ENCODE peak calls at places on chromosomes 13 and 19, in ten cellular contexts. O is astrocyte of the spinal cord, G is fibroblast of mammary gland, K is foreskin fibroblast, I is HCT116, D is stomach, H is bronchial epithelial cell, U is choroid plexus epithelial cell, V is IMR-90, A is ascending aorta. X is an unnamed sample.

GRCh38 chr13:22883262-22883840 is 297.4 kb upstream of the SGCG start:
- DNase-seq in O (no peak), G (no peak), K (no peak), I (no peak), D (no peak), H (no peak), U (no peak), V (no peak), A (no peak), X (no peak)

GRCh38 chr13:95588721-95589120 is 36.2 kb downstream of the CLDN10 start:
- DNase-seq in O (peak), G (peak), K (peak), I (no peak), D (no peak), H (peak), U (peak), V (peak), A (no peak), X (no peak)

GRCh38 chr19:5961969-5962945 is 15.7 kb downstream of the RANBP3 start:
- DNase-seq in O (peak), G (no peak), K (no peak), I (no peak), D (peak), H (peak), U (peak), V (peak), A (no peak), X (no peak)

GRCh38 chr13:30194906-30195305 is 112.4 kb downstream of the KATNAL1 start:
- DNase-seq in O (no peak), G (no peak), K (no peak), I (no peak), D (no peak), H (no peak), U (no peak), V (no peak), A (no peak), X (no peak)

GRCh38 chr19:30387311-30388115 is 15.3 kb downstream of the ZNF536 start:
- DNase-seq in O (no peak), G (no peak), K (no peak), I (no peak), D (no peak), H (no peak), U (no peak), V (no peak), A (no peak), X (no peak)

GRCh38 chr13:48634631-48635030 is 19.1 kb upstream of the CYSLTR2 start:
- DNase-seq in O (no peak), G (no peak), K (no peak), I (no peak), D (no peak), H (no peak), U (no peak), V (no peak), A (no peak), X (no peak)

GRCh38 chr19:18618236-18618635 is 5.6 kb downstream of the TMEM59L start:
- DNase-seq in O (no peak), G (no peak), K (no peak), I (no peak), D (no peak), H (no peak), U (no peak), V (no peak), A (no peak), X (no peak)

GRCh38 chr13:62613819-62614218 is 1198.2 kb upstream of the PCDH20 start:
- DNase-seq in O (no peak), G (no peak), K (no peak), I (no peak), D (no peak), H (no peak), U (peak), V (no peak), A (no peak), X (no peak)

GRCh38 chr19:19444694-19445155 is 39.2 kb downstream of the GATAD2A start:
- DNase-seq in O (no peak), G (peak), K (peak), I (no peak), D (peak), H (peak), U (peak), V (peak), A (no peak), X (no peak)

GRCh38 chr19:1621021-1621420 is 15.8 kb upstream of the UQCR11 start:
- DNase-seq in O (no peak), G (no peak), K (no peak), I (no peak), D (no peak), H (no peak), U (no peak), V (no peak), A (no peak), X (no peak)

GRCh38 chr13:110415669-110416068 is 108.6 kb downstream of the COL4A2 start:
- DNase-seq in O (no peak), G (peak), K (no peak), I (peak), D (no peak), H (peak), U (no peak), V (peak), A (no peak), X (no peak)

GRCh38 chr19:5006201-5006600 is 37.3 kb downstream of the KDM4B start:
- DNase-seq in O (no peak), G (peak), K (no peak), I (no peak), D (no peak), H (no peak), U (no peak), V (peak), A (no peak), X (no peak)

GRCh38 chr19:29098863-29099481 is 114.0 kb downstream of the UQCRFS1 start:
- DNase-seq in O (no peak), G (peak), K (peak), I (no peak), D (peak), H (peak), U (peak), V (peak), A (peak), X (no peak)

GRCh38 chr19:41912899-41913475 is 15.3 kb downstream of the ERFL start:
- DNase-seq in O (no peak), G (no peak), K (no peak), I (no peak), D (no peak), H (no peak), U (no peak), V (no peak), A (no peak), X (no peak)

GRCh38 chr19:42250249-42250665 is 4.7 kb downstream of the ERF start:
- DNase-seq in O (no peak), G (no peak), K (no peak), I (no peak), D (no peak), H (no peak), U (no peak), V (no peak), A (peak), X (no peak)

GRCh38 chr13:37491661-37492060 is 106.9 kb downstream of the POSTN start:
- DNase-seq in O (no peak), G (no peak), K (no peak), I (no peak), D (no peak), H (no peak), U (no peak), V (no peak), A (no peak), X (no peak)

GRCh38 chr19:29524201-29524911 is 1.4 kb upstream of the VSTM2B start:
- DNase-seq in O (no peak), G (no peak), K (no peak), I (no peak), D (no peak), H (no peak), U (no peak), V (no peak), A (no peak), X (no peak)

GRCh38 chr13:31200636-31200970 is 828 bp downstream of the B3GLCT start:
- DNase-seq in O (peak), G (no peak), K (no peak), I (no peak), D (peak), H (no peak), U (no peak), V (no peak), A (peak), X (no peak)

GRCh38 chr13:78187781-78188180 is 269.1 kb upstream of the EDNRB start:
- DNase-seq in O (no peak), G (no peak), K (no peak), I (no peak), D (no peak), H (no peak), U (no peak), V (no peak), A (no peak), X (no peak)

GRCh38 chr19:17865364-17866311 is 5.9 kb downstream of the RPL18A start:
- DNase-seq in O (no peak), G (no peak), K (no peak), I (peak), D (peak), H (peak), U (no peak), V (no peak), A (no peak), X (no peak)

GRCh38 chr19:56071151-56071550 is 49.9 kb downstream of the ZNF787 start:
- DNase-seq in O (no peak), G (no peak), K (no peak), I (peak), D (no peak), H (no peak), U (no peak), V (no peak), A (no peak), X (no peak)

GRCh38 chr19:49366110-49366509 is 2.4 kb downstream of the DKKL1 start:
- DNase-seq in O (no peak), G (no peak), K (no peak), I (no peak), D (no peak), H (no peak), U (no peak), V (no peak), A (no peak), X (no peak)

GRCh38 chr13:51557875-51558604 is 26.2 kb upstream of the WDFY2 start:
- DNase-seq in O (peak), G (peak), K (peak), I (no peak), D (no peak), H (peak), U (peak), V (peak), A (no peak), X (no peak)
- H3K4me3 ChIP-seq in O (no peak), G (peak), K (no peak), I (no peak), D (no peak), H (no peak), U (peak), V (peak), A (no peak), X (no peak)

DNA sequence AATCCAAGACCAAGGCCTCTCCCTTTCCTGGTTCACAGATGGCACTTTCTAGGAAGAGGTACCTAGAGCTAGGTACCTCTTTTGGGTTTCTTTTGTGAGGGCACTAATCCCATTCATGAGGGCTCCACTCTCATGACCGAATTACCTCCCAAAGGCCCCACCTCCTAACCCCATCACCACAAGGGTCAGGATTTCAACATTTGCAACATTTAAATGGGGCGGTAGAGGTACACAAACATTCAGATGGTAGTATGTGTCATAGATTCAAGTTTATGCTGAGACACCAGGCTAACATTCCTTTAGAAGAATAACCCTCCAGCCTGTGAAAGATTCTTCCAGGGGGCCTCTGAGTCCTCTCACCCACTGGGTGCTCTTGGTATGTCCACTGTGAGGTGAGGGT is 116.3 kb downstream of the FOXO1 start:
- DNase-seq in O (peak), G (peak), K (peak), I (no peak), D (no peak), H (peak), U (peak), V (no peak), A (no peak), X (no peak)
- TF ChIP-seq CTCF in O (no peak), G (no peak), K (no peak), I (no peak), D (no peak), H (no peak), U (no peak), V (no peak), A (no peak), X (no peak)

GRCh38 chr13:71864094-71864980 is 2.7 kb downstream of the DACH1 start:
- DNase-seq in O (peak), G (no peak), K (no peak), I (no peak), D (no peak), H (no peak), U (no peak), V (no peak), A (no peak), X (no peak)
- H3K4me3 ChIP-seq in O (peak), G (no peak), K (peak), I (no peak), D (peak), H (no peak), U (peak), V (peak), A (peak), X (peak)

GRCh38 chr19:8322638-8322997 is 1.3 kb downstream of the RPS28 start:
- DNase-seq in O (no peak), G (no peak), K (no peak), I (no peak), D (no peak), H (no peak), U (no peak), V (no peak), A (no peak), X (no peak)

GRCh38 chr19:8319807-8320520 is 1.2 kb downstream of the NDUFA7 start:
- DNase-seq in O (no peak), G (no peak), K (no peak), I (no peak), D (no peak), H (no peak), U (no peak), V (no peak), A (no peak), X (no peak)

GRCh38 chr19:8321760-8322637 is 703 bp downstream of the RPS28 start:
- DNase-seq in O (no peak), G (no peak), K (no peak), I (no peak), D (no peak), H (no peak), U (no peak), V (no peak), A (no peak), X (no peak)

GRCh38 chr19:8320564-8321066 is 560 bp downstream of the NDUFA7 start:
- DNase-seq in O (no peak), G (no peak), K (no peak), I (no peak), D (no peak), H (no peak), U (no peak), V (no peak), A (no peak), X (no peak)

GRCh38 chr19:8321067-8321759 is at the start of the genes NDUFA7 and RPS28:
- DNase-seq in O (peak), G (peak), K (peak), I (peak), D (peak), H (peak), U (peak), V (peak), A (peak), X (peak)
- TF ChIP-seq CTCF in O (peak), G (peak), K (peak), I (no peak), D (no peak), H (peak), U (no peak), V (peak), A (peak), X (no peak)

GRCh38 chr13:114282143-114282685 is 813 bp downstream of the UPF3A start:
- DNase-seq in O (peak), G (peak), K (peak), I (no peak), D (peak), H (peak), U (no peak), V (peak), A (peak), X (no peak)

GRCh38 chr13:114285166-114285808 is 3.9 kb downstream of the UPF3A start:
- DNase-seq in O (peak), G (peak), K (no peak), I (no peak), D (no peak), H (peak), U (no peak), V (peak), A (no peak), X (peak)

GRCh38 chr13:114283581-114283980 is 2.2 kb downstream of the UPF3A start:
- DNase-seq in O (no peak), G (no peak), K (no peak), I (no peak), D (no peak), H (no peak), U (peak), V (peak), A (no peak), X (no peak)

GRCh38 chr13:114286808-114287207 is 5.4 kb downstream of the UPF3A start:
- DNase-seq in O (peak), G (no peak), K (no peak), I (no peak), D (no peak), H (no peak), U (peak), V (peak), A (no peak), X (no peak)

DNA sequence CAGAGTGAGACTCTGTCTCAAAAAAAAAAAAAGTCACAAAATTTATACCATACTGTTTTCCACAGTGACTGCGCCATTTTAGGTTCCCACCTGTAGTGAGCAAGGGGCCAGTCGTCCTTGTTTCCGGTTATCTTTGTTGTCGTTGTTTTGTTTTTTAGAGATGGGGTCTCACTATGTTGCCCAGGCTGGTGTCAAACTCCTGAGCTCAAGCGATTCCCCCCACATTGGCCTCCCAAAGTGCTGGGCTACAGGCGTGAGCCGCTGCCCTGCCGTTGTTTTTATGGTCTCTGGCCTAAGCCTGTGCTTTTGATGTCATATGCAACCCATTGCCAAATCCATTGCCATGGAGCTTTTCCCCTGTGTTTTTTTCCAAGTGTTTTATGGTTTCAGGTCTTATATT is 3.3 kb downstream of the UPF3A start:
- DNase-seq in O (no peak), G (no peak), K (no peak), I (no peak), D (no peak), H (no peak), U (no peak), V (no peak), A (no peak), X (no peak)
- H3K4me3 ChIP-seq in O (no peak), G (no peak), K (no peak), I (no peak), D (no peak), H (no peak), U (no peak), V (no peak), A (no peak), X (no peak)